ENCODE peak calls at places on chromosomes 5 and 9, in six cellular contexts. J, D, Q, V, Y and B are unnamed samples.

GRCh38 chr9:129561594-129562281 is 59.2 kb downstream of the C9orf50 start:
- DNase-seq in V (no peak), Q (no peak), J (no peak), Y (no peak), D (peak), B (no peak)

GRCh38 chr9:16458696-16459420 is 411.6 kb downstream of the BNC2 start:
- DNase-seq in Q (no peak), Y (no peak), V (no peak), D (no peak), J (no peak), B (no peak)

GRCh38 chr9:93662952-93663572 is 86.7 kb downstream of the PHF2 start:
- DNase-seq in Q (no peak), D (no peak), V (no peak), Y (no peak), J (no peak), B (no peak)

GRCh38 chr9:5698810-5699556 is 70.1 kb downstream of the RIC1 start:
- DNase-seq in J (no peak), Q (no peak), D (no peak), V (no peak), Y (no peak), B (no peak)

GRCh38 chr9:27771803-27772545 is 198.7 kb upstream of the C9orf72 start:
- DNase-seq in J (no peak), D (no peak), Q (no peak), Y (no peak), V (no peak), B (no peak)

GRCh38 chr9:85289142-85289541 is 452.6 kb downstream of the AGTPBP1 start:
- DNase-seq in D (no peak), Q (no peak), Y (no peak), V (no peak), J (no peak), B (no peak)

GRCh38 chr9:36398745-36399144 is 1.3 kb downstream of the RNF38 start:
- DNase-seq in V (no peak), D (no peak), Y (no peak), Q (no peak), J (no peak), B (no peak)

GRCh38 chr5:86175224-86175623 is 442.5 kb upstream of the COX7C start:
- DNase-seq in D (no peak), Q (no peak), J (no peak), Y (no peak), V (no peak), B (no peak)

GRCh38 chr9:19231126-19232035 is 888 bp downstream of the DENND4C start:
- DNase-seq in Q (no peak), V (no peak), Y (no peak), D (no peak), J (no peak), B (no peak)

GRCh38 chr9:127919253-127919815 is 2.5 kb upstream of the ST6GALNAC4 start:
- DNase-seq in D (peak), V (no peak), Q (peak), J (peak), Y (no peak), B (no peak)

GRCh38 chr5:145841299-145841698 is 6.2 kb upstream of the PRELID2 start:
- DNase-seq in Y (no peak), V (no peak), Q (no peak), J (no peak), D (no peak), B (no peak)

GRCh38 chr5:20367178-20367577 is 379.2 kb upstream of the CDH18 start:
- DNase-seq in Y (no peak), J (no peak), D (no peak), V (no peak), Q (no peak), B (no peak)

GRCh38 chr5:14739538-14739937 is 75.0 kb downstream of the OTULIN start:
- DNase-seq in V (no peak), D (no peak), J (no peak), Y (no peak), Q (no peak), B (no peak)

GRCh38 chr9:18707489-18708210 is 233.7 kb downstream of the ADAMTSL1 start:
- DNase-seq in J (no peak), V (no peak), Y (no peak), D (no peak), Q (no peak), B (no peak)

GRCh38 chr5:53426878-53427277 is 53.6 kb upstream of the FST start:
- DNase-seq in D (no peak), V (no peak), Q (no peak), J (no peak), Y (no peak), B (no peak)

GRCh38 chr5:53424691-53425597 is 55.5 kb upstream of the FST start:
- DNase-seq in V (no peak), Y (no peak), J (no peak), Q (no peak), D (no peak), B (no peak)

GRCh38 chr5:53427965-53428364 is 52.5 kb upstream of the FST start:
- DNase-seq in V (no peak), D (no peak), Q (no peak), Y (no peak), J (no peak), B (no peak)

GRCh38 chr5:53426517-53426839 is 54.0 kb upstream of the FST start:
- DNase-seq in V (no peak), D (no peak), Q (no peak), Y (no peak), J (no peak), B (no peak)

GRCh38 chr5:53425598-53426516 is 54.6 kb upstream of the FST start:
- DNase-seq in Q (no peak), Y (no peak), D (no peak), J (peak), V (no peak), B (no peak)
- TF ChIP-seq CTCF in Q (peak), Y (no peak), D (no peak), J (peak), V (peak), B (peak)

GRCh38 chr5:138464018-138464387 is 1.3 kb upstream of the EGR1 start:
- DNase-seq in Q (peak), J (peak), Y (peak), V (peak), D (peak), B (peak)

GRCh38 chr5:138465288-138466057 is at the start of gene EGR1:
- DNase-seq in Y (peak), J (peak), V (peak), D (peak), Q (peak), B (peak)

GRCh38 chr5:138463335-138464017 is 1.8 kb upstream of the EGR1 start:
- DNase-seq in D (peak), Y (no peak), Q (no peak), J (no peak), V (no peak), B (no peak)

GRCh38 chr5:138466058-138466899 is 1.0 kb downstream of the EGR1 start:
- DNase-seq in Y (no peak), J (no peak), V (peak), D (peak), Q (no peak), B (no peak)

GRCh38 chr5:138464388-138465287 is 641 bp upstream of the EGR1 start:
- DNase-seq in Q (peak), J (peak), V (peak), D (peak), Y (peak), B (peak)
- TF ChIP-seq CTCF in Q (peak), J (no peak), V (peak), D (peak), Y (peak), B (no peak)

GRCh38 chr5:5781335-5781734 is 358.9 kb downstream of the ICE1 start:
- DNase-seq in D (no peak), V (no peak), Y (no peak), J (no peak), Q (no peak), B (no peak)

GRCh38 chr5:5777013-5777412 is 354.5 kb downstream of the ICE1 start:
- DNase-seq in Y (no peak), D (no peak), V (no peak), J (no peak), Q (no peak), B (no peak)

GRCh38 chr5:5787366-5787765 is 364.9 kb downstream of the ICE1 start:
- DNase-seq in D (no peak), V (no peak), Y (no peak), Q (no peak), J (no peak), B (no peak)

GRCh38 chr5:5784114-5784513 is 361.6 kb downstream of the ICE1 start:
- DNase-seq in J (no peak), Q (no peak), Y (no peak), D (no peak), V (no peak), B (no peak)

DNA sequence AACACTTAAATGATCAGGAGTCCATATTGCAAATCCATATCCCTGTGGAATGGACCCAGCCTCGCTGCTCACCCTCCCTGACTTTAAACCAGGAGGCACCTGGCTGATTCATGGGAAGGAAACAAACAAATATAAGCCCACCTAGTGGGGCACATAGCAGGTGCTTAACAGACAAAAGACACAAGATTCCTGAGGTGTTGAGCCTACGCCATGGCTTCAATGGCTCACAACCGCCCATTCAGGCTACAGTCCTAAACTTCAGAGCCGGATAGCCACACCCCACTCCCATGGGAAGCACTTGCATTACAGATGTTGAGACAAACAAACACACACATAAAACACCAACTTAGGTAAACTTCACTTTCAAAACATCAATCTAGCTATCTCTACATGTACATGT is 359.9 kb downstream of the ICE1 start:
- DNase-seq in Q (no peak), Y (no peak), J (no peak), D (no peak), V (no peak), B (no peak)
- TF ChIP-seq CTCF in Q (no peak), Y (no peak), J (no peak), D (no peak), V (no peak), B (no peak)

DNA sequence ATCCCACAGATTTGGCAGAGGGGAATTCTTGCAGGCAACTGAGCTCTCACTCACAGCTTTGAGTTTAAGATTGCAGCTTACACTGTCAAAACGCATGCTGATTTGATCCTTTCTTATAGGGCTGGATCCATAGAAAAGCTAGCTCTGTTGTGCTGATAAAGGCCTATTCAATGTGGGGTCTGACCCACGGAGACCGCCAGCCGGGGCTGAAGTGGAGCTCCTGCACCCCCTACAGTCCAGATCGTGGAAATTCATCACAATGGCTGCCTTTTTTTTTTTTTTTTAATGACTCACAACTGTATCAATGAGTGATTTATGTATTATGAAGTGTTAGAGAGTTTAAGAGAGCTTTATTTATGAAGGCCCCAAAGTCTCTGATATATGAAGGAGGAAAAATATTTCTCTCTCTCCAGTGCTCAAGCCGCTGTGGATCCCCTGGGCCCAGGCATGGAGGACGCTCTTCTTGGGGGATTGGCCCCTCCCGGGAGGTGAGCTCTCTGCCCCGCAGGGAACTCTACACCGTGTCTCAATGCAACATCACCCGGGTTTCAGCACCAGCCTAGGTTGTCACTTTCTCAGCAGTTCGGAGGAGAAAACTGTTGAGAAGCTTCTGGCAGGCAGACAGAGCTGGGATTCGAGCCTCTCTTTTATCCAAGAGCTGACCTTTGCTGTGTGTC is 700.2 kb downstream of the IRX1 start:
- DNase-seq in Y (no peak), V (peak), Q (no peak), D (no peak), J (no peak), B (no peak)
- TF ChIP-seq CTCF in Y (peak), V (peak), Q (peak), D (peak), J (no peak), B (peak)

GRCh38 chr5:76634661-76635060 is 11.5 kb upstream of the F2RL2 start:
- DNase-seq in Y (no peak), Q (no peak), J (no peak), V (no peak), D (no peak), B (no peak)
- TF ChIP-seq CTCF in Y (no peak), Q (no peak), J (no peak), V (no peak), D (no peak), B (no peak)

GRCh38 chr5:126369083-126369482 is 54.1 kb upstream of the GRAMD2B start:
- DNase-seq in Y (no peak), J (no peak), Q (no peak), V (no peak), D (no peak), B (no peak)

GRCh38 chr5:126373621-126374416 is 49.4 kb upstream of the GRAMD2B start:
- DNase-seq in V (no peak), Q (no peak), J (no peak), D (no peak), Y (no peak), B (no peak)

GRCh38 chr5:126370796-126371718 is 52.2 kb upstream of the GRAMD2B start:
- DNase-seq in D (no peak), Y (no peak), Q (no peak), V (no peak), J (no peak), B (no peak)

GRCh38 chr5:126368239-126368812 is 54.9 kb upstream of the GRAMD2B start:
- DNase-seq in D (no peak), Y (no peak), V (no peak), J (no peak), Q (no peak), B (no peak)

DNA sequence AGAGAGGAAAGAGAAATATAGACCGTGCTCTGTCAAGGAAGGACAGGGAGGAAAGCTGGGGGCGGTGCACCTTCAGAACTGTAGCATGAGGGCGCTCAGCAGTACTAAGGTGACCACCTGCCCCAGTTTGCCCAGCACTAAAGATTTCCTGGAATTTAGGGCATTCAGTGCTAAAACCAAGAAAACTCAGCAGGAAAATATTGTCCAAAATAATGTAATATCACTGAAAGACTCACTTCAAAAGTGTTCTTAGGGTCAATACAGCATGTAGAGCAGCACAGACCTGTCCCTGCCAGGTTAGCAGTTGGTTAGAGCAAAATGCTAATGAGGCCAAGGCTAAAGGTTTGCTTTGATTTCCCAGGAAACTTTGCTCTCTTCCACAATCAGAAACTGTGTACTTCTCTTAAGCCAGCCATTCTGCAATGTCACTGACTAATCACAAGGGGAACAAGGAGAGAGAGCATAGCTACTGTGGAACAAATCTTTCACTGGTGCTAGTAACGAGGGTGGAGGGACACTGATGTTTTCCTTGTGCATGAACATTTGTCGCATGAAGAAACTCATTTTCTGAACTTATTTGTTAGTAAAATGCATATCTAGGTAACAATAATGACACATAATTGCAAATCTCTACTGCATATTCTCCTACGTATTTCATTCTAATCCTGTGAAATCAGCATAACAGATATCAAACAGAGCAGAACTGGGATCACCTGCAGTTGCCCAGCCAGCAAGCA is 53.0 kb upstream of the GRAMD2B start:
- DNase-seq in D (no peak), Y (no peak), J (no peak), V (no peak), Q (no peak), B (no peak)
- TF ChIP-seq CTCF in D (no peak), Y (no peak), J (no peak), V (peak), Q (peak), B (no peak)

DNA sequence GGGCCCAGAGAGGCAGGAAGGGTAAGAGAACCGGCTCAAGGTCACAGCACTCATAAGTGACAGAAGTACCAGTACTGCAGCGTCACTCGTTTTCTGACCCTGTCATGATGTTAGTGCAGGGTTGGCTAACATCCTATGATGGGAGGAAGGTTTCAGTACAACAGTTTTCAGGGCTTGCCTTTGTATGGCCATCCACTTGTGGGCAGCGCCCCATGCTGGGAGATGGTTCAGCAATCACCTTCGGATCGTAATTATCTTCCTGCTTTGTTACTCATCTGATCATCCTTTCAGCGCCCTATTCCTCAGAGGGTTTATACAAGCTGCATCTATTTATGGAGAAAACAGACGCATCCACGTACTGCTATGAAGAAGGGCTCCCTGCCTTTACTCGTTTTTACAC is 2.4 kb downstream of the MAP1B start:
- DNase-seq in D (no peak), J (no peak), Q (no peak), Y (no peak), V (no peak), B (no peak)
- TF ChIP-seq CTCF in D (no peak), J (no peak), Q (peak), Y (no peak), V (no peak), B (peak)

DNA sequence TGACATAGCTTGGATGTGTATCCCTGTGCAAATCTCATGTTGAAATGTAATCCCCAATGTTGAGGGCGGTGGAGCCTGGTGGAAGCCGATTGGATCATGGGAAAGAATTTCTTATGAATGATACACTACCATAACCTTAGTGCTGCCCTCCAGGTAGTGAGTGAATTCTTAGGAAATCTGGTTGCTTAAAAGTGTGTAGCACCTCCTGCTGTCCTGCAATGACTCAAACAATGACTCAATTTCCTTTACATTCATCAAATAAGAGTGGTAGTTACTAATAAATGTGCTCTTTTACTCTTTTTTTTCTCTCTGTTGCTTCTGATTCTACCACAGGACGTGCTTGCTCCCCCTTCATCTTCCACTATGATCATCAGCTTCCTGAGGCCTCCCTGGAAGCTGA is 1696.0 kb upstream of the CDH9 start:
- DNase-seq in Q (no peak), Y (no peak), V (no peak), D (no peak), J (no peak), B (no peak)
- TF ChIP-seq CTCF in Q (no peak), Y (no peak), V (no peak), D (no peak), J (no peak), B (no peak)

DNA sequence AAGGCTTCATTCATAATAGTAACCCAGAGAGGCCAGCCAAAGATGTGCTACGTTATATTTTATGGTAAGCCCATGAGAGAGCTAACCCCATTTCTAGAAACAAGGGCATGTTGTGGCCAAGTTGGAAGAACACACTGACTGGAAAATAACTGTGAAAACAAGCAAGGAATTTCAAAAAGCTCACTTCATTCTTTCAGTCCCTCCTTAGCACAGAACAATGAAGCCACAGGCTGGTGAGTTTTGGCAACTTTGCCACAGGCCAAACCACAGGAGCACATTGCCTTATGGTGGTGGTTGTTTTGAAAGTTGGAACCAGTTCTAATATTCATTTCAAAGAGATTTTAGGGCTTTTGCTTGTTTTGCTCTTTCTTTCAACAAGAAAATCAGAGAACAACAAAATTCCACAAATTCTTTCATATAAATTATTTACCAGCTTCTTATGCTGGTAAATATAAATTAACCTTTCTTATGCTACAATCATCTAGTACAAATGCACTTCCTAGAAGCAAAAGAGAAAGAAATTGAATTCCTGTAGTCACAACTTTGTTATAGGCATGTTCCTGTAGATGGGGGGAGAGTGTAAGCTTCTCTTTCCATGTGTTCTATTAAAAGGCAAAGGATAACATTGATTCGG is 225.4 kb upstream of the RFX3 start:
- DNase-seq in V (no peak), Y (no peak), D (no peak), J (no peak), Q (no peak), B (no peak)
- TF ChIP-seq CTCF in V (no peak), Y (no peak), D (no peak), J (no peak), Q (peak), B (no peak)